ENCODE peak calls at places on chromosomes 1 and 21, in six cellular contexts. Q is spleen, U is lung, L is tibial artery, C is OCI-LY7, E is upper lobe of right lung. J is an unnamed sample. For H3K4me1, the result is how much of the 10 kb centered on the place peaks cover.

GRCh38 chr21:46098303-46099141 is 610 bp downstream of the COL6A2 start:
- DNase-seq in Q (peak), U (peak), L (peak), C (no peak), E (peak), J (peak)

GRCh38 chr1:37035828-37036666 is 1.7 kb upstream of the GRIK3 start:
- DNase-seq in Q (peak), U (no peak), L (no peak), C (peak), E (no peak), J (no peak)

GRCh38 chr1:246048693-246049092 is 458.4 kb downstream of the SMYD3 start:
- DNase-seq in Q (no peak), U (no peak), L (no peak), C (no peak), E (no peak), J (no peak)

GRCh38 chr1:23904748-23905357 is 8.3 kb downstream of the CNR2 start:
- DNase-seq in Q (no peak), U (no peak), L (no peak), C (no peak), E (no peak), J (no peak)

GRCh38 chr1:218865591-218865990 is 308.1 kb upstream of the LYPLAL1 start:
- DNase-seq in Q (no peak), U (no peak), L (no peak), C (no peak), E (no peak), J (no peak)

GRCh38 chr1:177053648-177054047 is 110.9 kb downstream of the ASTN1 start:
- DNase-seq in Q (no peak), U (no peak), L (no peak), C (no peak), E (no peak), J (no peak)

GRCh38 chr1:193142409-193142808 is 20.6 kb downstream of the CDC73 start:
- DNase-seq in Q (no peak), U (no peak), L (no peak), C (no peak), E (no peak), J (no peak)

GRCh38 chr1:7932524-7933149 is 8.0 kb downstream of the TNFRSF9 start:
- DNase-seq in Q (no peak), U (no peak), L (no peak), C (no peak), E (no peak), J (no peak)

GRCh38 chr1:50423670-50424000 is 392 bp upstream of the DMRTA2 start:
- DNase-seq in Q (no peak), U (no peak), L (no peak), C (no peak), E (no peak), J (no peak)

GRCh38 chr1:201766117-201766863 is 62.7 kb upstream of the IPO9 start:
- DNase-seq in Q (no peak), U (no peak), L (peak), C (no peak), E (no peak), J (no peak)

GRCh38 chr1:219876798-219877209 is 51.6 kb downstream of the SLC30A10 start:
- DNase-seq in Q (no peak), U (no peak), L (no peak), C (no peak), E (no peak), J (no peak)

GRCh38 chr1:47661065-47661464 is 223.2 kb downstream of the FOXD2 start:
- DNase-seq in Q (peak), U (no peak), L (no peak), C (no peak), E (peak), J (no peak)

GRCh38 chr1:218537131-218537904 is 192.2 kb downstream of the TGFB2 start:
- DNase-seq in Q (no peak), U (no peak), L (no peak), C (no peak), E (no peak), J (no peak)

GRCh38 chr1:67937651-67938050 is 104.4 kb upstream of the GNG12 start:
- DNase-seq in Q (no peak), U (no peak), L (no peak), C (no peak), E (no peak), J (no peak)

GRCh38 chr1:36609241-36610027 is 126.7 kb upstream of the CSF3R start:
- DNase-seq in Q (no peak), U (peak), L (no peak), C (peak), E (peak), J (no peak)

GRCh38 chr1:90706437-90707362 is 10.4 kb downstream of the BARHL2 start:
- DNase-seq in Q (peak), U (peak), L (peak), C (no peak), E (peak), J (no peak)
- H3K4me3 ChIP-seq in Q (peak), U (peak), L (peak), C (no peak), E (peak), J (peak)

DNA sequence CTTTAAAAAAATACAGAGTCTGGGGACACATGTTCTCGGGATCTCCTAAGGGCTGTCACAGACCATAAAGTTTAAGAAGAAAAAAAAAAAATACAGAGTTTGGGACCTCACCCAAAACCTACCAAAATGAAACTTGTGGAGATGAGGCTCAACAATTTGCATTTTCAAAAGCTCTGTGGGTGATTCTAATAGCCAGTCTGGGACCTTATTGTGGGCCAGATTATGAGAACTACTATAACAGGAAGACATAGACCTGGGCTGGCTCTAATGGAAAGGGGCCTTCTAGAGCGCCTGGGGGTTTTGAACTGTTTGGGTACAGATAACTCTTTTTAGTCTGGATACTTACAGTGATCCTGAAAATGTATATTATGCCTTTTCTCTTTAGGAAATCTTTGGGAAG is 69.1 kb downstream of the LAMC1 start:
- DNase-seq in Q (no peak), U (no peak), L (no peak), C (no peak), E (no peak), J (no peak)
- H3K4me1 ChIP-seq in Q (under half), U (under half), L (under half), C (under half), E (under half), J (half or more)

DNA sequence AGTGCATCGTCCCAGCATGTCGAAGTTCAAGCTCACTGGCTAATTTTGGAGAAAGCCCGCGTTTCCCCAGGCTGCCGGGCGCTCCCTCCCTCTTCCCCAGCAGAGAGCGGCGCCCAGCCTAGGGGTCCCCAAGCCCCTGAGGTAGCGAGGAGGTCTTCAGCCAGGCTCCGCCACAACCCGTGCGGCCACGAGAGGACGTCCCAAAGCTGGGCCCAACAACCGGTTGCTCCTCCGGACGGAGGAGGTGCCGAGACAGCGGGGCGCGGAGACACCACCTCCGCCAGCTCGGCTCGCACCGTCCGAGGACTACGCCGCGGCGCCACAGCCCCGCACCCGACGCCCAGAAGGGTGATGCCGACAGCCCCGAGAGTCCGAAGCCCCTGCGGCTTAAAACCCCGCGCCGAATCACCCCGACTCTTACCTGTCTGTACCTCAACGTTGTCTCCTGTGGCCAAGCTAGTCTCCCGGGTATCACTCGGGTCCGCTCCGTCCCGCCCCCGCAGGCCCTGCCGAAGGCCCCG is at the start of gene DENND2C:
- DNase-seq in Q (no peak), U (no peak), L (no peak), C (peak), E (no peak), J (no peak)
- TF ChIP-seq CTCF in Q (no peak), U (no peak), L (no peak), C (peak), E (no peak), J (no peak)

DNA sequence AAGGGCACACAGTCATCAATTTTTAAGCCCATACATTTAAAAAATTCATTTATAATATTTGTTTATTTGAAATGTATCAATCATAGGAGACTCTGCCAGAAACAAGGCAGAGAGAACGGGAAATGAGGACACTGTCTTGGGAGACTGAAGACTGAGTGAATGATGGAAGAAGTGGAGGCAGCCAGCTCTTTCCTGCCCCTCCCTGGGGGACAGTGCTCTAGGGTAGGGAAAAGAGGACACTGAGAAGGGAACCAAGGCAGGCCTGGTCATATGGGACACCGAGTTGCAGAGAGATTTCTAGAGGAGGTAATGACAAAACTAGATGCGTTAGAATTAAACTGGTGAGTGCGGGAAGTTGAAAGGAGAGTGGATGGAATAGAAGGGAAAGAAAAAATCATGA is 31.6 kb downstream of the EEIG2 start:
- DNase-seq in Q (no peak), U (no peak), L (peak), C (no peak), E (no peak), J (peak)
- H3K4me3 ChIP-seq in Q (no peak), U (no peak), L (no peak), C (no peak), E (no peak), J (no peak)

DNA sequence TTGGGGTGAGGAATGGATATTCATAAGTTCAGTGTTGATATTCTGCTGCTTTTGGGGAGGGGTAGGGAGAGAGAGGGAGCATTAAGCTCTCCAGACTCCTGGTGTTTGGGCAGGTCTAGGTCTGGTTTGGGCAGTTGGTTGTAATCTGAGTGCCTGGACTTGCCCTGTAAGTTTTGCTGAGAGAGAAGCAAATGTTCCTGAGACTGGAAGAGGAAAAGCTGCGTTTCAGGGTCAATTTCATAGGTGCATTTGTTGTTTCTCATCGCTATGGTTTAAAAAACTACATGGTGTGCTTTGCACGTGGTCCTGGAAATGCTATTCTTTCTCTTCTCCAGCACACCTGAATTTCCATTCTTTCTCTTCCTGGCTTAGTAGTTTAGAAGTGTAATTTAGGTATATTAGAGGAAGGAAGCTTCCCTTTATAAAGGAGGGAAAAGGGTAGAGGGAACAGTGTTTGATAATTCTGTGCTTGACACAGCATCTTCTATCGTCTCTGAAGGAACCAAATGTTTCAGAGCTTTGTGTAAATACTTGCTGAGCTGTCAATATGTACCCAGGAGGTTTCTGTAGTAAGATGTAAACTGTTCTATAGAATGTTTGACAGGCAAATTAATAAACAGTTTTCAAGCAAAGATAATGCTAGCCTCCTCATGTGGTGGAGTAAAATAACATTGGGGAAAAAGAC is 6.3 kb downstream of the ARID1A start:
- DNase-seq in Q (no peak), U (no peak), L (no peak), C (no peak), E (no peak), J (no peak)
- H3K4me1 ChIP-seq in Q (half or more), U (under half), L (half or more), C (half or more), E (half or more), J (half or more)

DNA sequence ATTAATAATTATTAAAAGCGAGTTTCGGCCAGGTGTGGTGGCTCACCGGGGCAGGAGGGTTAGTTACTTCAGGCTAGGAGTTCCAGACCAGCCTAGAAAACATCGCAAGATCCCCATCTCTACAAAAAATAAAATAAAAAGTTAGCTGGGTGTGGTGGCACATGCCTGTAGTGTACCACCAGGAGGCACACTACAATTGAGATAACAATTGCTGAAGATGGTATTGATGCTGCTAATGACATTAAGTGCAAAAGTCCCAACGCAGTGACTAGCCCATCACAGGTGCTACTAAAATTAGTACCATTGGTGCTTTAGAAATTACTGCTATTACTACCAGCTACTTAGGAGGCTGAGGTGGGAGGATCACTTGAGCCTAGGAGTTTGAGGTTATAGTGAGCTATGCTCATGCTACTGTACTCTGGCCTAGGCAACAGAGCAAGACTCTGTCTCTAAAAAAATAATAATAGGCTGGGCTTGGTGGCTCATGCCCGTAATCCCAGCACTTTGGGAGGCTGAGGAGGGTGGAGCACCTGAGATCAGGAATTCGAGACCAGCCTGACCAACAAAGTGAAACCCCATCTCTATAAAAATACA is 156.6 kb downstream of the GREM2 start:
- DNase-seq in Q (no peak), U (no peak), L (no peak), C (peak), E (no peak), J (no peak)
- TF ChIP-seq CTCF in Q (no peak), U (no peak), L (no peak), C (peak), E (no peak), J (no peak)

DNA sequence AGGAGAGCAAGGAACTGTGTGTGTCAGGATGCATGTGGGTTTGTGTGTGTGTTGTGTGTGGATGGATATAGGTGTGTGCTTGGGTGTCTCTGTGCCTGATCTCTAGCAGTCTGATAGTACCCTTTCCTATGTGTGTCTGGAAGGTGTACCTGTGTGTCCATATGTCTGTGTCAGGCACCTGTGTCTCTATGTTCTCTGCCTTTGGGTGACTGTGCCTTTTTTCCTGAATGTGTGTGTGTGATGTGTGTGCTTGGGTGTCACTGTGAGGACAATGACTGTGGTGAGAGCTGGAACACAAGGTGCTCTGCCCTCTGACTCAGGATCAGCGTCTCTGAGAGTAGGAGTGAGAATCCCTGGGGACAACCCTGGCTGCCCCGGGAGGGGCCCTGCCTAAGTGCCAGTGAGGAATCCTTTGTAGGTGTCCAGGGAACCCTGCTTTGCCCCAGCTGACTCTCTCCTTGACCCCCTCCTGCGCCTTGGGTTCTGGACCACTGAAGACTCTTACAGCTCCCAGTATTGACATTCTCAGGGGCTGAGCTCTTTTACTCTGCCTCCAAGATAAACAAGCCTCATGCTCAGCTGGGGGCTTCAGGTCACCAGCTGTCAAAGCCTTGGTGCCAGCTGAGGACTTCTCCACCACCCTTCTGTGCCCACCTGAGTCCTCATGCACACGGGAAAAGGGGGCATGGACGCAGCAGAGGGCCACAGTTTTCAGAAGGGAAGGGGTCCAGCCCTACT is 710 bp upstream of the EFNA3 start:
- DNase-seq in Q (peak), U (no peak), L (no peak), C (no peak), E (no peak), J (no peak)
- H3K4me3 ChIP-seq in Q (no peak), U (no peak), L (no peak), C (no peak), E (no peak), J (peak)

GRCh38 chr1:183970516-183971300 is 66.8 kb downstream of the COLGALT2 start:
- DNase-seq in Q (no peak), U (no peak), L (no peak), C (no peak), E (no peak), J (no peak)

GRCh38 chr1:183979437-183979836 is 58.1 kb downstream of the COLGALT2 start:
- DNase-seq in Q (no peak), U (no peak), L (no peak), C (no peak), E (no peak), J (no peak)

GRCh38 chr1:183980951-183981525 is 56.5 kb downstream of the COLGALT2 start:
- DNase-seq in Q (no peak), U (no peak), L (no peak), C (no peak), E (no peak), J (no peak)

GRCh38 chr1:183977717-183978116 is 59.8 kb downstream of the COLGALT2 start:
- DNase-seq in Q (no peak), U (no peak), L (no peak), C (no peak), E (no peak), J (no peak)

GRCh38 chr1:183975651-183976050 is 61.9 kb downstream of the COLGALT2 start:
- DNase-seq in Q (no peak), U (no peak), L (no peak), C (no peak), E (no peak), J (no peak)
- H3K4me1 ChIP-seq in Q (under half), U (under half), L (under half), C (under half), E (under half), J (under half)

DNA sequence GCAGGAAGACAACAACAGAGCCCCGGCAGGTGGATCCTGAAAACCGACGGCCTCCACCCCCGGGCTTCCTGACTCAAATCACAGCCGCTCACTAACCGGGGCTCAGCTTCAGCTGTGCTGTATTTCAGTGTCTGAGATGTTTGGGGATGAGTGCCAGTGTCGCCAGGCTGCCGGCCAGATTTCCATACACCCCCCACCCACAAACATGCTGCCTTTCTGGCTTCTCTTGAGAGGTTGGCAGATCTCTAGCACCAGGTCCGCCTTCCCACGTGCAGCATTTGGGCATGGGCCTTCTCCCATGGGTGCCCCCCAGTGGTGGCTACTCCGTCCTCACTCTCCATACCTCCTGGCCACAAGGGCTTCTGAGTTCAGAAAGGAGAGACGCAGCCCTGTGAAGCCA is 34.8 kb downstream of the KCNAB2 start:
- DNase-seq in Q (no peak), U (no peak), L (no peak), C (no peak), E (no peak), J (no peak)
- TF ChIP-seq CTCF in Q (no peak), U (no peak), L (no peak), C (peak), E (no peak), J (no peak)